ENCODE peak calls at places on chromosome 7, in seven cellular contexts. One of them, this sample, is unnamed.

GRCh38 chr7:726854-727103 is 280 bp downstream of the DNAAF5 start:
- DNase-seq in mammary epithelial cell: no peak
- DNase-seq in fibroblast of lung: no peak
- DNase-seq in GM23248: no peak
- DNase-seq in endothelial cell of umbilical vein: no peak
- DNase-seq in neural progenitor cell: no peak
- DNase-seq in IMR-90: no peak
- DNase-seq in this sample: no peak

GRCh38 chr7:73858807-73859206 is 2.2 kb upstream of the TMEM270 start:
- DNase-seq in fibroblast of lung: no peak
- DNase-seq in mammary epithelial cell: no peak
- DNase-seq in neural progenitor cell: no peak
- DNase-seq in IMR-90: no peak
- DNase-seq in endothelial cell of umbilical vein: no peak
- DNase-seq in GM23248: peak; percentile 36
- DNase-seq in this sample: no peak

GRCh38 chr7:94265456-94265855 is 129.2 kb upstream of the COL1A2 start:
- DNase-seq in neural progenitor cell: no peak
- DNase-seq in mammary epithelial cell: no peak
- DNase-seq in GM23248: no peak
- DNase-seq in endothelial cell of umbilical vein: no peak
- DNase-seq in fibroblast of lung: no peak
- DNase-seq in IMR-90: no peak
- DNase-seq in this sample: no peak

GRCh38 chr7:149281508-149282330 is 19.7 kb downstream of the ZNF783 start:
- DNase-seq in IMR-90: no peak
- DNase-seq in neural progenitor cell: no peak
- DNase-seq in fibroblast of lung: no peak
- DNase-seq in GM23248: no peak
- DNase-seq in endothelial cell of umbilical vein: no peak
- DNase-seq in mammary epithelial cell: no peak
- DNase-seq in this sample: no peak

GRCh38 chr7:95421847-95422444 is 12.9 kb downstream of the PON2 start:
- DNase-seq in neural progenitor cell: no peak
- DNase-seq in GM23248: no peak
- DNase-seq in fibroblast of lung: peak; percentile 15
- DNase-seq in mammary epithelial cell: no peak
- DNase-seq in endothelial cell of umbilical vein: no peak
- DNase-seq in IMR-90: peak; percentile 36
- DNase-seq in this sample: peak; percentile 33

GRCh38 chr7:25677595-25677994 is 449.3 kb upstream of the NPVF start:
- DNase-seq in neural progenitor cell: no peak
- DNase-seq in endothelial cell of umbilical vein: no peak
- DNase-seq in IMR-90: no peak
- DNase-seq in GM23248: no peak
- DNase-seq in fibroblast of lung: no peak
- DNase-seq in mammary epithelial cell: no peak
- DNase-seq in this sample: no peak

GRCh38 chr7:22874904-22875303 is 52.3 kb upstream of the TOMM7 start:
- DNase-seq in mammary epithelial cell: no peak
- DNase-seq in IMR-90: no peak
- DNase-seq in fibroblast of lung: no peak
- DNase-seq in GM23248: no peak
- DNase-seq in endothelial cell of umbilical vein: no peak
- DNase-seq in neural progenitor cell: no peak
- DNase-seq in this sample: no peak

GRCh38 chr7:116271980-116272886 is 61.9 kb downstream of the TES start:
- DNase-seq in neural progenitor cell: no peak
- DNase-seq in fibroblast of lung: peak; percentile 98
- DNase-seq in mammary epithelial cell: peak; percentile 95
- DNase-seq in IMR-90: peak; percentile 98
- DNase-seq in endothelial cell of umbilical vein: peak; percentile 94
- DNase-seq in GM23248: peak; percentile 96
- DNase-seq in this sample: peak; percentile 97

GRCh38 chr7:6226194-6226799 is 46.1 kb downstream of the CYTH3 start:
- DNase-seq in IMR-90: peak; percentile 82
- DNase-seq in GM23248: peak; percentile 72
- DNase-seq in endothelial cell of umbilical vein: no peak
- DNase-seq in fibroblast of lung: peak; percentile 70
- DNase-seq in neural progenitor cell: no peak
- DNase-seq in mammary epithelial cell: no peak
- DNase-seq in this sample: peak; percentile 79

GRCh38 chr7:42015413-42015698 is 221.7 kb downstream of the GLI3 start:
- DNase-seq in fibroblast of lung: no peak
- DNase-seq in neural progenitor cell: no peak
- DNase-seq in GM23248: peak; percentile 21
- DNase-seq in endothelial cell of umbilical vein: no peak
- DNase-seq in IMR-90: no peak
- DNase-seq in mammary epithelial cell: no peak
- DNase-seq in this sample: no peak

GRCh38 chr7:66211429-66211828 is 6.3 kb downstream of the TPST1 start:
- DNase-seq in neural progenitor cell: no peak
- DNase-seq in fibroblast of lung: peak; percentile 78
- DNase-seq in mammary epithelial cell: no peak
- DNase-seq in IMR-90: peak; percentile 87
- DNase-seq in endothelial cell of umbilical vein: no peak
- DNase-seq in GM23248: peak; percentile 66
- DNase-seq in this sample: peak; percentile 53

GRCh38 chr7:8065356-8065813 is 96.8 kb downstream of the GLCCI1 start:
- DNase-seq in IMR-90: peak; percentile 88
- DNase-seq in fibroblast of lung: peak; percentile 91
- DNase-seq in neural progenitor cell: no peak
- DNase-seq in GM23248: peak; percentile 80
- DNase-seq in mammary epithelial cell: peak; percentile 79
- DNase-seq in endothelial cell of umbilical vein: no peak
- DNase-seq in this sample: peak; percentile 98

GRCh38 chr7:55524558-55525310 is 47.6 kb downstream of the VOPP1 start:
- DNase-seq in GM23248: no peak
- DNase-seq in mammary epithelial cell: no peak
- DNase-seq in fibroblast of lung: peak; percentile 14
- DNase-seq in neural progenitor cell: no peak
- DNase-seq in endothelial cell of umbilical vein: no peak
- DNase-seq in IMR-90: no peak
- DNase-seq in this sample: no peak

GRCh38 chr7:55521543-55522267 is 50.6 kb downstream of the VOPP1 start:
- DNase-seq in mammary epithelial cell: no peak
- DNase-seq in endothelial cell of umbilical vein: no peak
- DNase-seq in GM23248: no peak
- DNase-seq in IMR-90: peak; percentile 13
- DNase-seq in fibroblast of lung: no peak
- DNase-seq in neural progenitor cell: no peak
- DNase-seq in this sample: no peak

GRCh38 chr7:55523366-55523765 is 48.9 kb downstream of the VOPP1 start:
- DNase-seq in IMR-90: no peak
- DNase-seq in mammary epithelial cell: no peak
- DNase-seq in fibroblast of lung: no peak
- DNase-seq in GM23248: peak; percentile 23
- DNase-seq in endothelial cell of umbilical vein: no peak
- DNase-seq in neural progenitor cell: no peak
- DNase-seq in this sample: no peak

GRCh38 chr7:55520426-55521140 is 51.7 kb downstream of the VOPP1 start:
- DNase-seq in endothelial cell of umbilical vein: no peak
- DNase-seq in IMR-90: no peak
- DNase-seq in fibroblast of lung: no peak
- DNase-seq in mammary epithelial cell: no peak
- DNase-seq in neural progenitor cell: no peak
- DNase-seq in GM23248: no peak
- DNase-seq in this sample: no peak

DNA sequence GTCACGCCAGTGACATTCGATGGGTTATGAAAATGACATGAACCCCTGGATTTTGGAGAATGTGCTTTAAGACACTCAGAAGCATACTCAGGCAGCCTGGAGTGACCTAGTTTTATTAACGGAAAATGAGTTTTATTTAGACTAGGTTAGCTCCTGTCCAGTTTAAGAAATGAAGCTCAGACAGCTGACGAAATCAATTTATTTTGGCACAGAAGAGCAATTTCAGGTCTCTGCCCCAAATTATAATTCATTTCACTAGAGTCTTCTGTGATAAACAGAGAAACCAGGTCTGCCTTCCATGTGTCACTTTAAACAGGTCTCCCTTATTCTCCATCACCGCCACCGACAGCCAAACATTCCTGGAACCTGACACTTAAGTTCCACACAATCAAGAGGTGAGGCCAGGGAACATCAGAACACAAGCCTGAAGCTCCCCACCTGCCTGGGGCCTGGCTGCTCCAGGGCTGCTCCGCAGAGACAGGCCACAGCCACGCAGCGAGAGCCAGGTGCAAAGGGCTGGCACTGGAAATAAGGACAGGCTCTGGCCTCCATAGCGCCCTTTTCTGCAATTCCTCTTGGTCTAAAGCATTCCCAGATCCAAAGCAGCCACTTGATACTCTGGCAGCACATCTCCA is 49.9 kb downstream of the VOPP1 start:
- DNase-seq in neural progenitor cell: no peak
- DNase-seq in GM23248: no peak
- DNase-seq in fibroblast of lung: no peak
- DNase-seq in IMR-90: no peak
- DNase-seq in endothelial cell of umbilical vein: no peak
- DNase-seq in mammary epithelial cell: no peak
- DNase-seq in this sample: no peak
- H3K9ac ChIP-seq in neural progenitor cell: no peak overlapping the region
- H3K9ac ChIP-seq in GM23248: no peak overlapping the region
- H3K9ac ChIP-seq in fibroblast of lung: no peak overlapping the region
- H3K9ac ChIP-seq in IMR-90: no peak overlapping the region
- H3K9ac ChIP-seq in endothelial cell of umbilical vein: no peak overlapping the region
- H3K9ac ChIP-seq in mammary epithelial cell: no peak overlapping the region
- H3K9ac ChIP-seq in this sample: no peak overlapping the region

GRCh38 chr7:76060842-76061241 is 12.9 kb downstream of the MDH2 start:
- DNase-seq in endothelial cell of umbilical vein: no peak
- DNase-seq in IMR-90: no peak
- DNase-seq in mammary epithelial cell: no peak
- DNase-seq in GM23248: no peak
- DNase-seq in fibroblast of lung: no peak
- DNase-seq in neural progenitor cell: no peak
- DNase-seq in this sample: no peak

GRCh38 chr7:76064208-76064970 is 16.5 kb downstream of the MDH2 start:
- DNase-seq in mammary epithelial cell: no peak
- DNase-seq in endothelial cell of umbilical vein: no peak
- DNase-seq in fibroblast of lung: no peak
- DNase-seq in IMR-90: no peak
- DNase-seq in GM23248: no peak
- DNase-seq in neural progenitor cell: no peak
- DNase-seq in this sample: no peak

GRCh38 chr7:76063525-76063924 is 15.6 kb downstream of the MDH2 start:
- DNase-seq in neural progenitor cell: no peak
- DNase-seq in fibroblast of lung: no peak
- DNase-seq in GM23248: peak; percentile 28
- DNase-seq in mammary epithelial cell: peak; percentile 32
- DNase-seq in IMR-90: no peak
- DNase-seq in endothelial cell of umbilical vein: no peak
- DNase-seq in this sample: no peak

GRCh38 chr7:76063114-76063513 is 15.2 kb downstream of the MDH2 start:
- DNase-seq in neural progenitor cell: no peak
- DNase-seq in GM23248: no peak
- DNase-seq in IMR-90: no peak
- DNase-seq in endothelial cell of umbilical vein: no peak
- DNase-seq in fibroblast of lung: no peak
- DNase-seq in mammary epithelial cell: no peak
- DNase-seq in this sample: no peak

GRCh38 chr7:76062254-76062653 is 14.3 kb downstream of the MDH2 start:
- DNase-seq in IMR-90: no peak
- DNase-seq in neural progenitor cell: no peak
- DNase-seq in endothelial cell of umbilical vein: no peak
- DNase-seq in mammary epithelial cell: no peak
- DNase-seq in fibroblast of lung: no peak
- DNase-seq in GM23248: no peak
- DNase-seq in this sample: no peak
- H3K4me1 ChIP-seq in IMR-90: no peaks in the 10 kb centered on the region
- H3K4me1 ChIP-seq in neural progenitor cell: no peaks in the 10 kb centered on the region
- H3K4me1 ChIP-seq in endothelial cell of umbilical vein: no peaks in the 10 kb centered on the region
- H3K4me1 ChIP-seq in mammary epithelial cell: peaks cover 7% of the 10 kb centered on the region
- H3K4me1 ChIP-seq in fibroblast of lung: no peaks in the 10 kb centered on the region
- H3K4me1 ChIP-seq in GM23248: no peaks in the 10 kb centered on the region
- H3K4me1 ChIP-seq in this sample: peaks cover 5% of the 10 kb centered on the region

GRCh38 chr7:18900236-18900635 is 217.2 kb downstream of the TWIST1 start:
- DNase-seq in IMR-90: no peak
- DNase-seq in endothelial cell of umbilical vein: no peak
- DNase-seq in mammary epithelial cell: no peak
- DNase-seq in fibroblast of lung: no peak
- DNase-seq in neural progenitor cell: no peak
- DNase-seq in GM23248: no peak
- DNase-seq in this sample: no peak

GRCh38 chr7:18900801-18901200 is 216.6 kb downstream of the TWIST1 start:
- DNase-seq in mammary epithelial cell: no peak
- DNase-seq in endothelial cell of umbilical vein: no peak
- DNase-seq in fibroblast of lung: peak; percentile 63
- DNase-seq in IMR-90: no peak
- DNase-seq in neural progenitor cell: no peak
- DNase-seq in GM23248: peak; percentile 47
- DNase-seq in this sample: peak; percentile 61

GRCh38 chr7:18901351-18901750 is 216.1 kb downstream of the TWIST1 start:
- DNase-seq in endothelial cell of umbilical vein: no peak
- DNase-seq in fibroblast of lung: no peak
- DNase-seq in mammary epithelial cell: no peak
- DNase-seq in GM23248: no peak
- DNase-seq in IMR-90: no peak
- DNase-seq in neural progenitor cell: no peak
- DNase-seq in this sample: no peak

GRCh38 chr7:18902892-18903291 is 214.5 kb downstream of the TWIST1 start:
- DNase-seq in mammary epithelial cell: peak; percentile 62
- DNase-seq in fibroblast of lung: no peak
- DNase-seq in endothelial cell of umbilical vein: no peak
- DNase-seq in IMR-90: no peak
- DNase-seq in neural progenitor cell: no peak
- DNase-seq in GM23248: no peak
- DNase-seq in this sample: no peak

GRCh38 chr7:18901881-18902280 is 215.6 kb downstream of the TWIST1 start:
- DNase-seq in fibroblast of lung: no peak
- DNase-seq in IMR-90: no peak
- DNase-seq in mammary epithelial cell: no peak
- DNase-seq in neural progenitor cell: peak; percentile 6
- DNase-seq in endothelial cell of umbilical vein: no peak
- DNase-seq in GM23248: no peak
- DNase-seq in this sample: no peak
- H3K9ac ChIP-seq in fibroblast of lung: no peak overlapping the region
- H3K9ac ChIP-seq in IMR-90: no peak overlapping the region
- H3K9ac ChIP-seq in mammary epithelial cell: no peak overlapping the region
- H3K9ac ChIP-seq in neural progenitor cell: no peak overlapping the region
- H3K9ac ChIP-seq in endothelial cell of umbilical vein: no peak overlapping the region
- H3K9ac ChIP-seq in GM23248: no peak overlapping the region
- H3K9ac ChIP-seq in this sample: no peak overlapping the region

GRCh38 chr7:151435971-151436370 is 4.0 kb downstream of the CRYGN start:
- DNase-seq in endothelial cell of umbilical vein: no peak
- DNase-seq in fibroblast of lung: no peak
- DNase-seq in GM23248: no peak
- DNase-seq in IMR-90: no peak
- DNase-seq in mammary epithelial cell: no peak
- DNase-seq in neural progenitor cell: no peak
- DNase-seq in this sample: no peak
- H3K4me1 ChIP-seq in endothelial cell of umbilical vein: no peaks in the 10 kb centered on the region
- H3K4me1 ChIP-seq in fibroblast of lung: peaks cover 2% of the 10 kb centered on the region
- H3K4me1 ChIP-seq in GM23248: peaks cover 1% of the 10 kb centered on the region
- H3K4me1 ChIP-seq in IMR-90: peaks cover 4% of the 10 kb centered on the region
- H3K4me1 ChIP-seq in mammary epithelial cell: peaks cover 10% of the 10 kb centered on the region
- H3K4me1 ChIP-seq in neural progenitor cell: peaks cover 16% of the 10 kb centered on the region
- H3K4me1 ChIP-seq in this sample: peaks cover 11% of the 10 kb centered on the region

GRCh38 chr7:111788426-111788825 is 226.1 kb upstream of the IMMP2L start:
- DNase-seq in mammary epithelial cell: peak; percentile 1
- DNase-seq in neural progenitor cell: peak; percentile 67
- DNase-seq in IMR-90: peak; percentile 61
- DNase-seq in fibroblast of lung: peak; percentile 20
- DNase-seq in endothelial cell of umbilical vein: no peak
- DNase-seq in GM23248: no peak
- DNase-seq in this sample: peak; percentile 8
- H3K9ac ChIP-seq in mammary epithelial cell: no peak overlapping the region
- H3K9ac ChIP-seq in neural progenitor cell: no peak overlapping the region
- H3K9ac ChIP-seq in IMR-90: no peak overlapping the region
- H3K9ac ChIP-seq in fibroblast of lung: no peak overlapping the region
- H3K9ac ChIP-seq in endothelial cell of umbilical vein: no peak overlapping the region
- H3K9ac ChIP-seq in GM23248: no peak overlapping the region
- H3K9ac ChIP-seq in this sample: no peak overlapping the region